ENCODE peak calls at places on chromosomes 1 and 21, in nine cellular contexts. W, Y, G, B, N, U, I, T and J are unnamed samples.

GRCh38 chr21:17527240-17527639 is 14.4 kb downstream of the CXADR start:
- DNase-seq in W (no peak), Y (no peak), G (no peak), B (no peak), N (no peak), U (no peak), I (no peak), T (no peak), J (no peak)

GRCh38 chr1:224687465-224687864 is 71.3 kb downstream of the CNIH3 start:
- DNase-seq in W (no peak), Y (no peak), G (no peak), B (no peak), N (no peak), U (no peak), I (no peak), T (no peak), J (no peak)

GRCh38 chr1:241627453-241628329 is 12.5 kb downstream of the CHML start:
- DNase-seq in W (peak; percentile 22), Y (peak; percentile 79), G (no peak), B (peak; percentile 22), N (no peak), U (peak; percentile 47), I (no peak), T (peak; percentile 39), J (no peak)

GRCh38 chr1:96559181-96559580 is 162.4 kb upstream of the PTBP2 start:
- DNase-seq in W (no peak), Y (no peak), G (no peak), B (no peak), N (no peak), U (no peak), I (no peak), T (no peak), J (no peak)

GRCh38 chr1:183379951-183380350 is 38.2 kb downstream of the NMNAT2 start:
- DNase-seq in W (no peak), Y (no peak), G (no peak), B (no peak), N (no peak), U (no peak), I (no peak), T (no peak), J (no peak)

GRCh38 chr1:34743775-34744174 is 11.1 kb upstream of the GJB5 start:
- DNase-seq in W (no peak), Y (no peak), G (no peak), B (no peak), N (no peak), U (no peak), I (no peak), T (no peak), J (no peak)

GRCh38 chr1:196557797-196558196 is 50.4 kb downstream of the KCNT2 start:
- DNase-seq in W (no peak), Y (no peak), G (no peak), B (no peak), N (no peak), U (no peak), I (no peak), T (no peak), J (no peak)

GRCh38 chr1:45630429-45630828 is 6.6 kb upstream of the CCDC17 start:
- DNase-seq in W (no peak), Y (no peak), G (no peak), B (no peak), N (no peak), U (no peak), I (no peak), T (no peak), J (no peak)

GRCh38 chr1:162753998-162754585 is 36.4 kb upstream of the HSD17B7 start:
- DNase-seq in W (no peak), Y (no peak), G (no peak), B (no peak), N (no peak), U (no peak), I (no peak), T (no peak), J (no peak)

GRCh38 chr1:29601021-29601420 is 364.7 kb downstream of the PTPRU start:
- DNase-seq in W (no peak), Y (no peak), G (no peak), B (no peak), N (no peak), U (no peak), I (no peak), T (no peak), J (no peak)

GRCh38 chr1:238404921-238405320 is 514.2 kb upstream of the ZP4 start:
- DNase-seq in W (no peak), Y (no peak), G (no peak), B (no peak), N (no peak), U (no peak), I (no peak), T (no peak), J (no peak)

GRCh38 chr1:192580351-192580962 is 4.9 kb downstream of the RGS1 start:
- DNase-seq in W (no peak), Y (peak; percentile 57), G (no peak), B (no peak), N (no peak), U (no peak), I (peak; percentile 16), T (no peak), J (no peak)

GRCh38 chr21:27476696-27477095 is 509.8 kb upstream of the ADAMTS5 start:
- DNase-seq in W (no peak), Y (no peak), G (no peak), B (no peak), N (no peak), U (no peak), I (no peak), T (no peak), J (no peak)

GRCh38 chr1:205056188-205056611 is 13.2 kb downstream of the CNTN2 start:
- DNase-seq in W (no peak), Y (no peak), G (no peak), B (no peak), N (peak; percentile 28), U (no peak), I (no peak), T (no peak), J (no peak)

GRCh38 chr1:184257873-184258272 is 129.0 kb upstream of the C1orf21 start:
- DNase-seq in W (no peak), Y (no peak), G (no peak), B (no peak), N (no peak), U (no peak), I (no peak), T (no peak), J (no peak)

GRCh38 chr1:64915381-64916274 is 50.7 kb downstream of the JAK1 start:
- DNase-seq in W (no peak), Y (peak; percentile 40), G (no peak), B (no peak), N (no peak), U (no peak), I (peak; percentile 23), T (no peak), J (peak; percentile 38)

GRCh38 chr1:52306227-52307006 is 59.6 kb downstream of the CC2D1B start:
- DNase-seq in W (no peak), Y (no peak), G (no peak), B (peak; percentile 64), N (no peak), U (no peak), I (no peak), T (no peak), J (no peak)

GRCh38 chr1:41919131-41919530 is 409 bp upstream of the HIVEP3 start:
- DNase-seq in W (no peak), Y (no peak), G (peak; percentile 68), B (no peak), N (no peak), U (no peak), I (no peak), T (no peak), J (no peak)

GRCh38 chr1:220886470-220887201 is 7.4 kb downstream of the HLX start:
- DNase-seq in W (no peak), Y (peak; percentile 62), G (no peak), B (no peak), N (no peak), U (no peak), I (no peak), T (no peak), J (no peak)

GRCh38 chr1:204359131-204359473 is 627 bp downstream of the PLEKHA6 start:
- DNase-seq in W (no peak), Y (no peak), G (no peak), B (no peak), N (no peak), U (no peak), I (no peak), T (no peak), J (no peak)

GRCh38 chr21:41183575-41183974 is 15.6 kb downstream of the BACE2 start:
- DNase-seq in W (no peak), Y (peak; percentile 30), G (no peak), B (no peak), N (no peak), U (no peak), I (no peak), T (no peak), J (no peak)

GRCh38 chr1:91697322-91698260 is 188.4 kb downstream of the TGFBR3 start:
- DNase-seq in W (peak; percentile 23), Y (no peak), G (no peak), B (no peak), N (no peak), U (peak; percentile 29), I (no peak), T (peak; percentile 57), J (no peak)

GRCh38 chr1:116416854-116417513 is 43.9 kb downstream of the ATP1A1 start:
- DNase-seq in W (no peak), Y (no peak), G (no peak), B (no peak), N (no peak), U (no peak), I (no peak), T (no peak), J (no peak)

GRCh38 chr21:22297575-22297974 is 1299.4 kb downstream of the NCAM2 start:
- DNase-seq in W (no peak), Y (no peak), G (no peak), B (no peak), N (no peak), U (no peak), I (no peak), T (no peak), J (no peak)

GRCh38 chr1:201942129-201942495 is 4.2 kb downstream of the LMOD1 start:
- DNase-seq in W (no peak), Y (no peak), G (no peak), B (no peak), N (no peak), U (no peak), I (no peak), T (no peak), J (no peak)

GRCh38 chr1:155968670-155969069 is 9.7 kb downstream of the ARHGEF2 start:
- DNase-seq in W (no peak), Y (no peak), G (no peak), B (no peak), N (peak; percentile 88), U (no peak), I (no peak), T (no peak), J (no peak)

GRCh38 chr21:42514883-42515228 is 1.2 kb downstream of the SLC37A1 start:
- DNase-seq in W (no peak), Y (no peak), G (no peak), B (no peak), N (no peak), U (no peak), I (no peak), T (no peak), J (no peak)

GRCh38 chr1:154856049-154856448 is 14.0 kb downstream of the KCNN3 start:
- DNase-seq in W (no peak), Y (peak; percentile 53), G (no peak), B (peak; percentile 36), N (no peak), U (no peak), I (no peak), T (no peak), J (no peak)

GRCh38 chr1:156941675-156942074 is 21.2 kb downstream of the LRRC71 start:
- DNase-seq in W (no peak), Y (no peak), G (peak; percentile 40), B (no peak), N (no peak), U (no peak), I (no peak), T (no peak), J (no peak)

GRCh38 chr1:222454782-222455181 is 93.1 kb downstream of the HHIPL2 start:
- DNase-seq in W (no peak), Y (peak; percentile 25), G (no peak), B (no peak), N (peak; percentile 58), U (no peak), I (no peak), T (no peak), J (no peak)

GRCh38 chr1:171740356-171740863 is 1.5 kb downstream of the VAMP4 start:
- DNase-seq in W (no peak), Y (no peak), G (no peak), B (no peak), N (no peak), U (no peak), I (no peak), T (no peak), J (no peak)